ENCODE peak calls at places on chromosome X, in nine cellular contexts. One of them, this sample, is unnamed.

GRCh38 chrX:139851730-139852129 is 81.1 kb downstream of the ATP11C start:
- DNase-seq in GM03348: no peak
- DNase-seq in AG09309: peak
- DNase-seq in NK-92 treated with Interleukin-12 subunit alpha and Interleukin-12 subunit beta, amount 100 ng/mL, for 24 hours: no peak
- DNase-seq in HTR-8/SVneo: no peak
- DNase-seq in cardiac fibroblast: no peak
- DNase-seq in AG04450: peak
- DNase-seq in neural crest cell: no peak
- DNase-seq in trophoblast cell: no peak
- DNase-seq in this sample: no peak

GRCh38 chrX:41604154-41604553 is 84.6 kb upstream of the GPR34 start:
- DNase-seq in GM03348: no peak
- DNase-seq in AG09309: no peak
- DNase-seq in NK-92 treated with Interleukin-12 subunit alpha and Interleukin-12 subunit beta, amount 100 ng/mL, for 24 hours: no peak
- DNase-seq in HTR-8/SVneo: no peak
- DNase-seq in cardiac fibroblast: no peak
- DNase-seq in AG04450: no peak
- DNase-seq in neural crest cell: no peak
- DNase-seq in trophoblast cell: no peak
- DNase-seq in this sample: no peak

GRCh38 chrX:129771266-129771995 is 8.3 kb upstream of the SASH3 start:
- DNase-seq in GM03348: no peak
- DNase-seq in AG09309: no peak
- DNase-seq in NK-92 treated with Interleukin-12 subunit alpha and Interleukin-12 subunit beta, amount 100 ng/mL, for 24 hours: peak
- DNase-seq in HTR-8/SVneo: no peak
- DNase-seq in cardiac fibroblast: no peak
- DNase-seq in AG04450: no peak
- DNase-seq in neural crest cell: no peak
- DNase-seq in trophoblast cell: no peak
- DNase-seq in this sample: no peak

GRCh38 chrX:12702509-12703091 is 88.6 kb upstream of the PRPS2 start:
- DNase-seq in GM03348: no peak
- DNase-seq in AG09309: no peak
- DNase-seq in NK-92 treated with Interleukin-12 subunit alpha and Interleukin-12 subunit beta, amount 100 ng/mL, for 24 hours: no peak
- DNase-seq in HTR-8/SVneo: no peak
- DNase-seq in cardiac fibroblast: peak
- DNase-seq in AG04450: no peak
- DNase-seq in neural crest cell: peak
- DNase-seq in trophoblast cell: peak
- DNase-seq in this sample: no peak

GRCh38 chrX:40094900-40095587 is 2.7 kb downstream of the BCOR start:
- DNase-seq in GM03348: no peak
- DNase-seq in AG09309: no peak
- DNase-seq in NK-92 treated with Interleukin-12 subunit alpha and Interleukin-12 subunit beta, amount 100 ng/mL, for 24 hours: no peak
- DNase-seq in HTR-8/SVneo: no peak
- DNase-seq in cardiac fibroblast: peak
- DNase-seq in AG04450: no peak
- DNase-seq in neural crest cell: no peak
- DNase-seq in trophoblast cell: no peak
- DNase-seq in this sample: no peak

GRCh38 chrX:134932528-134933217 is 58.1 kb upstream of the SMIM10 start:
- DNase-seq in GM03348: peak
- DNase-seq in AG09309: no peak
- DNase-seq in NK-92 treated with Interleukin-12 subunit alpha and Interleukin-12 subunit beta, amount 100 ng/mL, for 24 hours: no peak
- DNase-seq in HTR-8/SVneo: no peak
- DNase-seq in cardiac fibroblast: peak
- DNase-seq in AG04450: no peak
- DNase-seq in neural crest cell: no peak
- DNase-seq in trophoblast cell: no peak
- DNase-seq in this sample: peak

GRCh38 chrX:39726810-39727209 is 370.9 kb downstream of the BCOR start:
- DNase-seq in GM03348: peak
- DNase-seq in AG09309: no peak
- DNase-seq in NK-92 treated with Interleukin-12 subunit alpha and Interleukin-12 subunit beta, amount 100 ng/mL, for 24 hours: no peak
- DNase-seq in HTR-8/SVneo: peak
- DNase-seq in cardiac fibroblast: peak
- DNase-seq in AG04450: no peak
- DNase-seq in neural crest cell: no peak
- DNase-seq in trophoblast cell: peak
- DNase-seq in this sample: no peak

GRCh38 chrX:151985531-151985930 is 11.1 kb upstream of the GABRE start:
- DNase-seq in GM03348: no peak
- DNase-seq in AG09309: no peak
- DNase-seq in NK-92 treated with Interleukin-12 subunit alpha and Interleukin-12 subunit beta, amount 100 ng/mL, for 24 hours: no peak
- DNase-seq in HTR-8/SVneo: no peak
- DNase-seq in cardiac fibroblast: no peak
- DNase-seq in AG04450: no peak
- DNase-seq in neural crest cell: no peak
- DNase-seq in trophoblast cell: no peak
- DNase-seq in this sample: no peak

GRCh38 chrX:6778547-6779231 is 243.8 kb upstream of the VCX3A start:
- DNase-seq in GM03348: no peak
- DNase-seq in AG09309: no peak
- DNase-seq in NK-92 treated with Interleukin-12 subunit alpha and Interleukin-12 subunit beta, amount 100 ng/mL, for 24 hours: no peak
- DNase-seq in HTR-8/SVneo: no peak
- DNase-seq in cardiac fibroblast: no peak
- DNase-seq in AG04450: no peak
- DNase-seq in neural crest cell: peak
- DNase-seq in trophoblast cell: no peak
- DNase-seq in this sample: no peak

GRCh38 chrX:134551365-134552095 is 91.6 kb downstream of the HPRT1 start:
- DNase-seq in GM03348: peak
- DNase-seq in AG09309: no peak
- DNase-seq in NK-92 treated with Interleukin-12 subunit alpha and Interleukin-12 subunit beta, amount 100 ng/mL, for 24 hours: no peak
- DNase-seq in HTR-8/SVneo: no peak
- DNase-seq in cardiac fibroblast: peak
- DNase-seq in AG04450: no peak
- DNase-seq in neural crest cell: no peak
- DNase-seq in trophoblast cell: no peak
- DNase-seq in this sample: no peak

GRCh38 chrX:29699214-29699613 is 516.1 kb upstream of the MAGEB2 start:
- DNase-seq in GM03348: no peak
- DNase-seq in AG09309: no peak
- DNase-seq in NK-92 treated with Interleukin-12 subunit alpha and Interleukin-12 subunit beta, amount 100 ng/mL, for 24 hours: no peak
- DNase-seq in HTR-8/SVneo: no peak
- DNase-seq in cardiac fibroblast: no peak
- DNase-seq in AG04450: no peak
- DNase-seq in neural crest cell: no peak
- DNase-seq in trophoblast cell: no peak
- DNase-seq in this sample: no peak

GRCh38 chrX:13898084-13898483 is 81.2 kb upstream of the GPM6B start:
- DNase-seq in GM03348: no peak
- DNase-seq in AG09309: no peak
- DNase-seq in NK-92 treated with Interleukin-12 subunit alpha and Interleukin-12 subunit beta, amount 100 ng/mL, for 24 hours: no peak
- DNase-seq in HTR-8/SVneo: no peak
- DNase-seq in cardiac fibroblast: peak
- DNase-seq in AG04450: no peak
- DNase-seq in neural crest cell: no peak
- DNase-seq in trophoblast cell: peak
- DNase-seq in this sample: peak

GRCh38 chrX:17377795-17378194 is 2.8 kb downstream of the NHS start:
- DNase-seq in GM03348: peak
- DNase-seq in AG09309: no peak
- DNase-seq in NK-92 treated with Interleukin-12 subunit alpha and Interleukin-12 subunit beta, amount 100 ng/mL, for 24 hours: no peak
- DNase-seq in HTR-8/SVneo: no peak
- DNase-seq in cardiac fibroblast: peak
- DNase-seq in AG04450: no peak
- DNase-seq in neural crest cell: no peak
- DNase-seq in trophoblast cell: no peak
- DNase-seq in this sample: no peak

GRCh38 chrX:137945470-137945869 is 379.5 kb downstream of the ZIC3 start:
- DNase-seq in GM03348: no peak
- DNase-seq in AG09309: no peak
- DNase-seq in NK-92 treated with Interleukin-12 subunit alpha and Interleukin-12 subunit beta, amount 100 ng/mL, for 24 hours: no peak
- DNase-seq in HTR-8/SVneo: no peak
- DNase-seq in cardiac fibroblast: no peak
- DNase-seq in AG04450: no peak
- DNase-seq in neural crest cell: no peak
- DNase-seq in trophoblast cell: no peak
- DNase-seq in this sample: no peak

GRCh38 chrX:139691843-139692505 is 16.0 kb downstream of the MCF2 start:
- DNase-seq in GM03348: peak
- DNase-seq in AG09309: no peak
- DNase-seq in NK-92 treated with Interleukin-12 subunit alpha and Interleukin-12 subunit beta, amount 100 ng/mL, for 24 hours: no peak
- DNase-seq in HTR-8/SVneo: no peak
- DNase-seq in cardiac fibroblast: peak
- DNase-seq in AG04450: no peak
- DNase-seq in neural crest cell: peak
- DNase-seq in trophoblast cell: no peak
- DNase-seq in this sample: no peak

GRCh38 chrX:10208281-10208856 is 51.6 kb downstream of the CLCN4 start:
- DNase-seq in GM03348: no peak
- DNase-seq in AG09309: no peak
- DNase-seq in NK-92 treated with Interleukin-12 subunit alpha and Interleukin-12 subunit beta, amount 100 ng/mL, for 24 hours: no peak
- DNase-seq in HTR-8/SVneo: no peak
- DNase-seq in cardiac fibroblast: no peak
- DNase-seq in AG04450: no peak
- DNase-seq in neural crest cell: no peak
- DNase-seq in trophoblast cell: no peak
- DNase-seq in this sample: no peak

GRCh38 chrX:104334971-104335370 is 80.2 kb upstream of the ESX1 start:
- DNase-seq in GM03348: no peak
- DNase-seq in AG09309: no peak
- DNase-seq in NK-92 treated with Interleukin-12 subunit alpha and Interleukin-12 subunit beta, amount 100 ng/mL, for 24 hours: no peak
- DNase-seq in HTR-8/SVneo: no peak
- DNase-seq in cardiac fibroblast: no peak
- DNase-seq in AG04450: no peak
- DNase-seq in neural crest cell: no peak
- DNase-seq in trophoblast cell: no peak
- DNase-seq in this sample: no peak

GRCh38 chrX:149497626-149498025 is 7.5 kb downstream of the IDS start:
- DNase-seq in GM03348: peak
- DNase-seq in AG09309: peak
- DNase-seq in NK-92 treated with Interleukin-12 subunit alpha and Interleukin-12 subunit beta, amount 100 ng/mL, for 24 hours: no peak
- DNase-seq in HTR-8/SVneo: no peak
- DNase-seq in cardiac fibroblast: peak
- DNase-seq in AG04450: no peak
- DNase-seq in neural crest cell: no peak
- DNase-seq in trophoblast cell: no peak
- DNase-seq in this sample: peak

GRCh38 chrX:50813843-50814661 is at the start of gene SHROOM4:
- DNase-seq in GM03348: peak
- DNase-seq in AG09309: no peak
- DNase-seq in NK-92 treated with Interleukin-12 subunit alpha and Interleukin-12 subunit beta, amount 100 ng/mL, for 24 hours: no peak
- DNase-seq in HTR-8/SVneo: no peak
- DNase-seq in cardiac fibroblast: peak
- DNase-seq in AG04450: no peak
- DNase-seq in neural crest cell: peak
- DNase-seq in trophoblast cell: no peak
- DNase-seq in this sample: no peak

GRCh38 chrX:13473666-13474516 is 95.5 kb upstream of the EGFL6 start:
- DNase-seq in GM03348: peak
- DNase-seq in AG09309: no peak
- DNase-seq in NK-92 treated with Interleukin-12 subunit alpha and Interleukin-12 subunit beta, amount 100 ng/mL, for 24 hours: no peak
- DNase-seq in HTR-8/SVneo: no peak
- DNase-seq in cardiac fibroblast: peak
- DNase-seq in AG04450: no peak
- DNase-seq in neural crest cell: no peak
- DNase-seq in trophoblast cell: no peak
- DNase-seq in this sample: no peak

GRCh38 chrX:80285131-80285773 is 135.0 kb upstream of the TENT5D start:
- DNase-seq in GM03348: peak
- DNase-seq in AG09309: peak
- DNase-seq in NK-92 treated with Interleukin-12 subunit alpha and Interleukin-12 subunit beta, amount 100 ng/mL, for 24 hours: no peak
- DNase-seq in HTR-8/SVneo: no peak
- DNase-seq in cardiac fibroblast: peak
- DNase-seq in AG04450: no peak
- DNase-seq in neural crest cell: peak
- DNase-seq in trophoblast cell: no peak
- DNase-seq in this sample: peak

GRCh38 chrX:96407043-96407442 is 277.6 kb upstream of the DIAPH2 start:
- DNase-seq in GM03348: peak
- DNase-seq in AG09309: no peak
- DNase-seq in NK-92 treated with Interleukin-12 subunit alpha and Interleukin-12 subunit beta, amount 100 ng/mL, for 24 hours: no peak
- DNase-seq in HTR-8/SVneo: no peak
- DNase-seq in cardiac fibroblast: peak
- DNase-seq in AG04450: no peak
- DNase-seq in neural crest cell: no peak
- DNase-seq in trophoblast cell: peak
- DNase-seq in this sample: peak

GRCh38 chrX:150514462-150514861 is 54.0 kb upstream of the MTM1 start:
- DNase-seq in GM03348: no peak
- DNase-seq in AG09309: no peak
- DNase-seq in NK-92 treated with Interleukin-12 subunit alpha and Interleukin-12 subunit beta, amount 100 ng/mL, for 24 hours: no peak
- DNase-seq in HTR-8/SVneo: no peak
- DNase-seq in cardiac fibroblast: no peak
- DNase-seq in AG04450: no peak
- DNase-seq in neural crest cell: no peak
- DNase-seq in trophoblast cell: no peak
- DNase-seq in this sample: no peak

GRCh38 chrX:137058339-137059127 is 24.7 kb upstream of the GPR101 start:
- DNase-seq in GM03348: no peak
- DNase-seq in AG09309: no peak
- DNase-seq in NK-92 treated with Interleukin-12 subunit alpha and Interleukin-12 subunit beta, amount 100 ng/mL, for 24 hours: no peak
- DNase-seq in HTR-8/SVneo: no peak
- DNase-seq in cardiac fibroblast: no peak
- DNase-seq in AG04450: no peak
- DNase-seq in neural crest cell: no peak
- DNase-seq in trophoblast cell: no peak
- DNase-seq in this sample: no peak

GRCh38 chrX:134186362-134187121 is 50.4 kb upstream of the CCDC160 start:
- DNase-seq in GM03348: no peak
- DNase-seq in AG09309: no peak
- DNase-seq in NK-92 treated with Interleukin-12 subunit alpha and Interleukin-12 subunit beta, amount 100 ng/mL, for 24 hours: peak
- DNase-seq in HTR-8/SVneo: no peak
- DNase-seq in cardiac fibroblast: no peak
- DNase-seq in AG04450: no peak
- DNase-seq in neural crest cell: no peak
- DNase-seq in trophoblast cell: no peak
- DNase-seq in this sample: no peak

GRCh38 chrX:133574716-133575115 is 159.4 kb upstream of the GPC4 start:
- DNase-seq in GM03348: no peak
- DNase-seq in AG09309: peak
- DNase-seq in NK-92 treated with Interleukin-12 subunit alpha and Interleukin-12 subunit beta, amount 100 ng/mL, for 24 hours: no peak
- DNase-seq in HTR-8/SVneo: no peak
- DNase-seq in cardiac fibroblast: no peak
- DNase-seq in AG04450: no peak
- DNase-seq in neural crest cell: no peak
- DNase-seq in trophoblast cell: peak
- DNase-seq in this sample: no peak

GRCh38 chrX:23694606-23695005 is 27.3 kb downstream of the PRDX4 start:
- DNase-seq in GM03348: peak
- DNase-seq in AG09309: no peak
- DNase-seq in NK-92 treated with Interleukin-12 subunit alpha and Interleukin-12 subunit beta, amount 100 ng/mL, for 24 hours: peak
- DNase-seq in HTR-8/SVneo: peak
- DNase-seq in cardiac fibroblast: peak
- DNase-seq in AG04450: peak
- DNase-seq in neural crest cell: peak
- DNase-seq in trophoblast cell: peak
- DNase-seq in this sample: peak

GRCh38 chrX:153512501-153512893 is 4.9 kb upstream of the ATP2B3 start:
- DNase-seq in GM03348: no peak
- DNase-seq in AG09309: no peak
- DNase-seq in NK-92 treated with Interleukin-12 subunit alpha and Interleukin-12 subunit beta, amount 100 ng/mL, for 24 hours: no peak
- DNase-seq in HTR-8/SVneo: no peak
- DNase-seq in cardiac fibroblast: no peak
- DNase-seq in AG04450: no peak
- DNase-seq in neural crest cell: no peak
- DNase-seq in trophoblast cell: no peak
- DNase-seq in this sample: no peak

GRCh38 chrX:53223068-53223693 is 1.8 kb downstream of the KDM5C start:
- DNase-seq in GM03348: peak
- DNase-seq in AG09309: no peak
- DNase-seq in NK-92 treated with Interleukin-12 subunit alpha and Interleukin-12 subunit beta, amount 100 ng/mL, for 24 hours: no peak
- DNase-seq in HTR-8/SVneo: no peak
- DNase-seq in cardiac fibroblast: peak
- DNase-seq in AG04450: no peak
- DNase-seq in neural crest cell: no peak
- DNase-seq in trophoblast cell: no peak
- DNase-seq in this sample: no peak

GRCh38 chrX:118724775-118725174 is 2.6 kb upstream of the IL13RA1 start:
- DNase-seq in GM03348: peak
- DNase-seq in AG09309: no peak
- DNase-seq in NK-92 treated with Interleukin-12 subunit alpha and Interleukin-12 subunit beta, amount 100 ng/mL, for 24 hours: no peak
- DNase-seq in HTR-8/SVneo: no peak
- DNase-seq in cardiac fibroblast: peak
- DNase-seq in AG04450: no peak
- DNase-seq in neural crest cell: no peak
- DNase-seq in trophoblast cell: no peak
- DNase-seq in this sample: no peak

GRCh38 chrX:20267924-20268701 is 1.4 kb upstream of the RPS6KA3 start:
- DNase-seq in GM03348: peak
- DNase-seq in AG09309: no peak
- DNase-seq in NK-92 treated with Interleukin-12 subunit alpha and Interleukin-12 subunit beta, amount 100 ng/mL, for 24 hours: no peak
- DNase-seq in HTR-8/SVneo: no peak
- DNase-seq in cardiac fibroblast: no peak
- DNase-seq in AG04450: no peak
- DNase-seq in neural crest cell: peak
- DNase-seq in trophoblast cell: peak
- DNase-seq in this sample: no peak